ENCODE peak calls at places on chromosomes 1 and 21, in four cellular contexts. K is progenitor cell of endocrine pancreas, M is posterior cingulate gyrus, I is iPS-NIHi11. Z is an unnamed sample.

GRCh38 chr1:34590211-34590623 is 164.6 kb upstream of the GJB5 start:
- DNase-seq in I (peak), K (no peak), M (no peak), Z (peak)

GRCh38 chr21:27134513-27134912 is 167.6 kb upstream of the ADAMTS5 start:
- DNase-seq in I (no peak), K (no peak), M (no peak), Z (no peak)

GRCh38 chr1:89724369-89725015 is 91.6 kb downstream of the LRRC8C start:
- DNase-seq in K (no peak), M (no peak), I (no peak), Z (no peak)

GRCh38 chr1:220157738-220158137 is 63.8 kb downstream of the IARS2 start:
- DNase-seq in K (no peak), M (no peak), I (no peak), Z (no peak)

GRCh38 chr1:37410815-37411214 is 63.6 kb upstream of the ZC3H12A start:
- DNase-seq in K (peak), I (peak), M (no peak), Z (peak)

GRCh38 chr1:200245492-200245891 is 164.3 kb downstream of the ZNF281 start:
- DNase-seq in I (no peak), K (no peak), M (no peak), Z (no peak)

GRCh38 chr1:171751208-171751607 is 9.3 kb upstream of the VAMP4 start:
- DNase-seq in M (no peak), K (no peak), I (no peak), Z (no peak)

GRCh38 chr1:234262007-234262753 is 111.1 kb upstream of the COA6 start:
- DNase-seq in K (no peak), M (no peak), I (no peak), Z (no peak)

GRCh38 chr1:177517556-177517955 is 346.8 kb downstream of the BRINP2 start:
- DNase-seq in I (no peak), K (no peak), M (no peak), Z (peak)

GRCh38 chr1:31706384-31707058 is 2.7 kb upstream of the COL16A1 start:
- DNase-seq in M (no peak), I (no peak), K (no peak), Z (no peak)

GRCh38 chr1:82894635-82895034 is 1093.9 kb downstream of the ADGRL2 start:
- DNase-seq in I (no peak), M (no peak), K (no peak), Z (no peak)

GRCh38 chr21:25997788-25998611 is 172.6 kb downstream of the APP start:
- DNase-seq in M (no peak), I (peak), K (peak), Z (peak)

GRCh38 chr1:66519988-66520387 is 14.0 kb upstream of the SGIP1 start:
- DNase-seq in I (no peak), K (no peak), M (no peak), Z (no peak)

GRCh38 chr1:215081566-215082531 is 688 bp upstream of the KCNK2 start:
- DNase-seq in K (no peak), M (peak), I (peak), Z (no peak)

GRCh38 chr1:211326140-211326527 is 499 bp upstream of the TRAF5 start:
- DNase-seq in M (no peak), I (no peak), K (no peak), Z (no peak)

GRCh38 chr1:40628903-40629292 is 36.6 kb downstream of the RIMS3 start:
- DNase-seq in M (no peak), I (no peak), K (no peak), Z (peak)

GRCh38 chr1:66919063-66919462 is 5.6 kb downstream of the DNAI4 start:
- DNase-seq in I (no peak), K (no peak), M (no peak), Z (no peak)

GRCh38 chr1:80181418-80181817 is 1174.9 kb upstream of the ADGRL4 start:
- DNase-seq in K (no peak), I (no peak), M (no peak), Z (no peak)

GRCh38 chr1:53769780-53770179 is 30.8 kb upstream of the GLIS1 start:
- DNase-seq in M (no peak), I (no peak), K (no peak), Z (no peak)

GRCh38 chr1:224635356-224635755 is 19.2 kb downstream of the CNIH3 start:
- DNase-seq in I (no peak), M (no peak), K (no peak), Z (peak)

GRCh38 chr1:28136636-28137613 is 39.6 kb downstream of the PTAFR start:
- DNase-seq in K (no peak), M (no peak), I (no peak), Z (peak)

GRCh38 chr1:151993734-151994496 is at the start of gene S100A10:
- DNase-seq in K (peak), I (peak), M (peak), Z (peak)

GRCh38 chr21:38494688-38495087 is 3.6 kb downstream of the ERG start:
- DNase-seq in M (no peak), K (no peak), I (no peak), Z (no peak)

GRCh38 chr1:175073054-175073453 is 5.4 kb downstream of the TNN start:
- DNase-seq in I (no peak), K (no peak), M (no peak), Z (no peak)

GRCh38 chr1:19478241-19478780 is 7.0 kb downstream of the CAPZB start:
- DNase-seq in K (no peak), I (no peak), M (no peak), Z (no peak)

GRCh38 chr1:8164670-8165069 is 138.6 kb upstream of the ERRFI1 start:
- DNase-seq in K (no peak), M (peak), I (no peak), Z (no peak)

GRCh38 chr1:190679032-190679431 is 201.4 kb upstream of the BRINP3 start:
- DNase-seq in K (no peak), I (no peak), M (peak), Z (no peak)